ENCODE peak calls at places on chromosomes 12 and 14, in four cellular contexts. H is IMR-90, Y is tibial nerve, V is BJ. P is an unnamed sample.

GRCh38 chr12:34348836-34349672 is 326.8 kb downstream of the ALG10 start:
- DNase-seq in H (no peak), Y (no peak), V (no peak), P (no peak)

GRCh38 chr14:76541594-76542219 is 165.8 kb downstream of the ESRRB start:
- DNase-seq in H (no peak), Y (no peak), V (no peak), P (no peak)

GRCh38 chr12:81078469-81079196 is 754 bp downstream of the ACSS3 start:
- DNase-seq in H (peak; percentile 46), Y (peak; percentile 26), V (no peak), P (peak; percentile 55)

GRCh38 chr14:53019391-53019790 is 68.5 kb upstream of the FERMT2 start:
- DNase-seq in H (peak; percentile 64), Y (no peak), V (no peak), P (no peak)

GRCh38 chr14:34365309-34365915 is 96.6 kb downstream of the SPTSSA start:
- DNase-seq in H (peak; percentile 13), Y (no peak), V (no peak), P (no peak)

GRCh38 chr12:103771466-103771865 is 69.6 kb downstream of the NT5DC3 start:
- DNase-seq in H (peak; percentile 44), Y (peak; percentile 17), V (no peak), P (peak; percentile 41)

GRCh38 chr14:59181804-59182203 is 6.7 kb upstream of the DAAM1 start:
- DNase-seq in H (no peak), Y (no peak), V (no peak), P (no peak)

GRCh38 chr12:119340604-119341003 is 6.1 kb downstream of the CCDC60 start:
- DNase-seq in H (no peak), Y (no peak), V (no peak), P (no peak)

DNA sequence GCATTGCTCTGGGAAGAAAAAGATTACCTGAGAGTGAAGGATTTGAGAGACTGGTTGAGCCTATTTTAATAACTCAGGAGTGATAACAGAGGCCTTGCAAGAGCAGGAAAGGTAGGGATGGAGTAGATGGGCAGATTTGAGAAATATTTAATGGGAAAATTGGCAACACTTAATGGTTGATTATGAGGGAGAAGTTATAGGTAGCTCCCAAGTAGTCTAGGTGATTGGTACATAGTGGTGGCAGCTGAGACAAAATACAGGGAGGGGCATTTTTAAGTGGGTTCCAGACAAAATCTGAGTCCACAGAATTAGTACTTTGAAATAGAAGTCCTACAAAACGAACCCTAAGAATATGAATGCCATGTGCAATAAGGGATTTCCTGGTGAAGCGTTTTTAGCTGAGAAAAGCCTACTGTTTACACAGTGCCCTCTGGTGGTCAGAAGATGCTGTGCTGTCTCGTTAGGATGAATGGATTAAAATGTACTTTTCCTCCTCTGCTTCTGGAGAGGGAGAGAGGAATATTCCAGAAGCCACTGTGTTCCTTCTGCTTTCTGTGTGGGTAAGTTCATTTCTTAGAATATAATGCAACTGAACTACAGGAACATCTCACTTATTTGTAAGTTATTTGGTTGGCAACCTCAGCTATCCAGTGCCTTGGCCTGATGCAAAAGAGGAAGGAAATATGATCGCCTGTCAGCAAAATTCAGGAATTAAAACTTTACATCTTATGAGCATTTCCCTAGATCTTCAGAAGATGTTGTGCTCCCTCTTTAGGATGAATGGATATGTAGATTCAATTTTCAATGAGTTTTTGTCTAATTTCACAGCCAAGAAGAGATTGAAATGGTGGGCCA is 6.5 kb downstream of the ZBTB1 start:
- DNase-seq in H (peak; percentile 73), Y (peak; percentile 93), V (no peak), P (peak; percentile 62)
- TF ChIP-seq CTCF in H (peak; percentile 81), Y (peak; percentile 89), V (peak; percentile 90), P (peak; percentile 90)

GRCh38 chr12:113479193-113479577 is 7.5 kb upstream of the LHX5 start:
- DNase-seq in H (no peak), Y (no peak), V (no peak), P (no peak)
- H3K27me3 ChIP-seq in H (peaks cover 51% of the 10 kb centered on the region), Y (peaks cover 92% of the 10 kb centered on the region), V (peaks cover 48% of the 10 kb centered on the region), P (peaks cover 64% of the 10 kb centered on the region)

DNA sequence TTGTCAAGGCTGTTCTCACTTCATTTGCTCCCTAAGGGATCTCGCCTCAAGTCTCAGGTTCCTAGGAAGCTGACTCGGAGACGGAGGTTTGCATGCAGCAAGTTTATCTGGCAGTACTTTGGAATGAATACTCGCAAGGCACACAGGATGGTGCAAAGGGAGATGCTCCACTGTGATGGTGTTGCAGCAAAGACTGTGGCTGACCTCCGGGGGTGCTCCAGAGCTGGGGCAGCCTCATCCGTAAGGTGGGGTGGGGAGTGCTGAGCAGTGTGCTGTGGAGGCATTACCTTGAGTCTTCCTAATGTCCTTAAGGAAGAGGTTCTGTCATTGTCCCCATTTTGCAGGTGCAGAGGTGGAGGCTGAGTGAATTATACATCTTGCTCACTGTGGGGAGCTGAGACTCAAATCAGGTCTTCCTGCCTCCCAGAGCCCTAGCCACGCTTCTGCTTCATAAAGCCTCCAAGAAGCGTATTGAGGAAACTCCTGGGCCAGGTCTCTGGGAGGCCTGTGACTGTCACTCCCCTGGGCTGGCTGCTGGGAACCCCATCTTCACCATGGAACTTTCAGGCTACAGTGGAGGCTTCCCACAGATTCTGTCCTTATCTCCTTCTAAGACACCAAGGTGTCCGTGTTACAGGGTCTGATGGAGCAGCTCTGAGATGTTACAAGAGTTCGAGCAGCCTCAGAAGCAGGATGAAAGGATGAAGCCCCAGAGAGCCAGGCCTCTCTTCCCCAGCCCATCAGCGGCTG is 39.5 kb downstream of the GALNT16 start:
- DNase-seq in H (no peak), Y (no peak), V (no peak), P (no peak)
- TF ChIP-seq CTCF in H (peak; percentile 16), Y (no peak), V (peak; percentile 16), P (peak; percentile 62)

GRCh38 chr12:2492166-2492705 is 302.5 kb upstream of the FKBP4 start:
- DNase-seq in H (no peak), Y (no peak), V (no peak), P (no peak)

GRCh38 chr12:2493086-2493485 is 301.7 kb upstream of the FKBP4 start:
- DNase-seq in H (no peak), Y (no peak), V (no peak), P (no peak)

GRCh38 chr12:2488596-2488995 is 306.2 kb upstream of the FKBP4 start:
- DNase-seq in H (no peak), Y (no peak), V (no peak), P (no peak)

GRCh38 chr12:2489266-2489665 is 305.5 kb upstream of the FKBP4 start:
- DNase-seq in H (no peak), Y (no peak), V (no peak), P (no peak)

GRCh38 chr12:2490746-2491145 is 304.0 kb upstream of the FKBP4 start:
- DNase-seq in H (no peak), Y (no peak), V (no peak), P (no peak)
- H3K27me3 ChIP-seq in H (peaks cover 20% of the 10 kb centered on the region), Y (no peaks in the 10 kb centered on the region), V (no peaks in the 10 kb centered on the region), P (peaks cover under 1% of the 10 kb centered on the region)

GRCh38 chr12:83827193-83827592 is 1085.4 kb downstream of the SLC6A15 start:
- DNase-seq in H (no peak), Y (no peak), V (no peak), P (no peak)

GRCh38 chr12:83826112-83826511 is 1086.5 kb downstream of the SLC6A15 start:
- DNase-seq in H (peak; percentile 28), Y (peak; percentile 24), V (no peak), P (peak; percentile 52)

GRCh38 chr12:83827860-83828259 is 1084.7 kb downstream of the SLC6A15 start:
- DNase-seq in H (no peak), Y (no peak), V (no peak), P (no peak)

GRCh38 chr12:83821967-83822366 is 1090.6 kb downstream of the SLC6A15 start:
- DNase-seq in H (no peak), Y (no peak), V (no peak), P (no peak)

GRCh38 chr12:83823386-83824045 is 1089.1 kb downstream of the SLC6A15 start:
- DNase-seq in H (no peak), Y (no peak), V (no peak), P (peak; percentile 35)
- TF ChIP-seq CTCF in H (no peak), Y (no peak), V (peak; percentile 36), P (peak; percentile 67)

GRCh38 chr12:5078423-5078822 is 34.7 kb downstream of the KCNA5 start:
- DNase-seq in H (no peak), Y (no peak), V (no peak), P (no peak)
- H3K27me3 ChIP-seq in H (peaks cover 3% of the 10 kb centered on the region), Y (no peaks in the 10 kb centered on the region), V (peaks cover 3% of the 10 kb centered on the region), P (no peaks in the 10 kb centered on the region)

GRCh38 chr12:68561830-68562229 is 48.9 kb upstream of the RAP1B start:
- DNase-seq in H (no peak), Y (no peak), V (no peak), P (no peak)
- TF ChIP-seq CTCF in H (no peak), Y (no peak), V (no peak), P (no peak)

GRCh38 chr14:77625360-77625759 is 8.9 kb upstream of the SPTLC2 start:
- DNase-seq in H (no peak), Y (no peak), V (no peak), P (no peak)

GRCh38 chr14:77623201-77623600 is 6.8 kb upstream of the SPTLC2 start:
- DNase-seq in H (no peak), Y (no peak), V (no peak), P (no peak)

GRCh38 chr14:77620222-77620865 is 3.9 kb upstream of the SPTLC2 start:
- DNase-seq in H (no peak), Y (no peak), V (no peak), P (no peak)

GRCh38 chr14:77618381-77618780 is 1.9 kb upstream of the SPTLC2 start:
- DNase-seq in H (no peak), Y (no peak), V (no peak), P (no peak)

GRCh38 chr14:77622562-77622961 is 6.1 kb upstream of the SPTLC2 start:
- DNase-seq in H (no peak), Y (no peak), V (no peak), P (no peak)
- H3K27me3 ChIP-seq in H (peaks cover 2% of the 10 kb centered on the region), Y (no peaks in the 10 kb centered on the region), V (peaks cover 2% of the 10 kb centered on the region), P (no peaks in the 10 kb centered on the region)

P was measured in brain microvascular endothelial cell.